ENCODE peak calls at places on chromosomes 3 and 15, in eight cellular contexts. T, P, J, F, C, H, Q and B are unnamed samples. For H3K4me1 and H3K36me3, the result is how much of the 10 kb centered on the place peaks cover.

GRCh38 chr3:44132061-44132460 is 109.6 kb upstream of the TOPAZ1 start:
- DNase-seq in T (no peak), P (no peak), J (no peak), F (no peak), C (no peak), H (no peak), Q (no peak), B (no peak)

GRCh38 chr15:32974691-32975090 is 219.8 kb downstream of the FMN1 start:
- DNase-seq in T (no peak), P (no peak), J (peak), F (no peak), C (no peak), H (no peak), Q (no peak), B (no peak)

GRCh38 chr15:36757189-36757814 is 177.9 kb downstream of the CDIN1 start:
- DNase-seq in T (no peak), P (no peak), J (peak), F (no peak), C (no peak), H (no peak), Q (no peak), B (no peak)

GRCh38 chr3:13188975-13189374 is 115.7 kb upstream of the IQSEC1 start:
- DNase-seq in T (no peak), P (no peak), J (no peak), F (no peak), C (no peak), H (no peak), Q (no peak), B (no peak)

GRCh38 chr15:74725241-74725774 is at the start of gene CYP1A1:
- DNase-seq in T (no peak), P (peak), J (no peak), F (peak), C (no peak), H (no peak), Q (no peak), B (peak)

GRCh38 chr15:69576948-69577351 is 124.3 kb downstream of the RPLP1 start:
- DNase-seq in T (no peak), P (no peak), J (no peak), F (no peak), C (no peak), H (peak), Q (no peak), B (no peak)

GRCh38 chr3:129560931-129561594 is 18.1 kb downstream of the H1-8 start:
- DNase-seq in T (peak), P (peak), J (peak), F (peak), C (peak), H (peak), Q (peak), B (peak)

GRCh38 chr3:145620002-145620401 is 541.0 kb downstream of the PLOD2 start:
- DNase-seq in T (no peak), P (no peak), J (no peak), F (no peak), C (no peak), H (no peak), Q (no peak), B (no peak)

GRCh38 chr3:188948658-188949400 is 222.9 kb upstream of the TPRG1 start:
- DNase-seq in T (peak), P (no peak), J (peak), F (no peak), C (peak), H (peak), Q (no peak), B (no peak)

GRCh38 chr15:44033894-44034293 is 161.2 kb downstream of the FRMD5 start:
- DNase-seq in T (no peak), P (no peak), J (peak), F (peak), C (peak), H (peak), Q (no peak), B (no peak)

GRCh38 chr3:143835312-143835711 is 13.0 kb downstream of the SLC9A9 start:
- DNase-seq in T (no peak), P (no peak), J (no peak), F (no peak), C (no peak), H (no peak), Q (no peak), B (no peak)

GRCh38 chr3:9129366-9129765 is 120.1 kb downstream of the SRGAP3 start:
- DNase-seq in T (no peak), P (no peak), J (no peak), F (no peak), C (no peak), H (no peak), Q (no peak), B (no peak)

GRCh38 chr3:100047455-100048141 is 66.7 kb downstream of the FILIP1L start:
- DNase-seq in T (peak), P (no peak), J (peak), F (no peak), C (peak), H (peak), Q (peak), B (no peak)

GRCh38 chr15:99509686-99510461 is 55.9 kb upstream of the MEF2A start:
- DNase-seq in T (no peak), P (no peak), J (no peak), F (no peak), C (peak), H (no peak), Q (no peak), B (peak)

GRCh38 chr3:181952221-181952620 is 240.5 kb downstream of the SOX2 start:
- DNase-seq in T (no peak), P (no peak), J (no peak), F (no peak), C (no peak), H (no peak), Q (no peak), B (no peak)

GRCh38 chr15:32682569-32682968 is 35.2 kb upstream of the GREM1 start:
- DNase-seq in T (no peak), P (no peak), J (peak), F (no peak), C (no peak), H (no peak), Q (no peak), B (no peak)

DNA sequence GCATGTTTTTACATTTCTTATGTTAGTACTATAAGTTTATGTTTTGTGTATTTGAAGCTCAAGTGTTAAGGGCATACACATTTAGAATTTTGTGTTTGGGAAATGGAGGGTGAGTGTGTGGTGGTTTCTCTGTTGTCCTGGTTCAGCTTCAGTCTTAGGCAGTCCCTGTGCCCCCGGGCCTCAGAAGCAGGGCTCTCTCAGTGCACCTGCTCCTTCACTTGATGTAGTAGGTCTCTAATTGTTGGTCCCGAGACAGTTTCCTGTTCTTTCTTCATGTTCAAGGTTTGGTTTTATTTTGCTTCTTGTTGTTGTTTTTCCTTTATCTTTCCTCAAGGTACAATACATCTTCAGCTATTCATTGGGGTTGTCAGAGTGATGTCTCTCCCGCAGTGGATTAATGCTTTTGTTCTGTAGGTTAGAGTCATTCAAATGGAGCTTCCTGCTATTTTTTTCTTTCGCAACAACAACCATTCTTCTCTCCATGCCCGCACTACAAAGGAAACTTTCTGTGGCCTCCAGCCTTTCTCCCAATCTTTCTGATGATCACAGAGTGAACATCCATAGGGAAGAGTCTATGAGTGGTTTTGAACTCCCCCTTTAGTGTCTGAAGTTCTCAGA is 177.8 kb upstream of the GOLGA6L4 start:
- DNase-seq in T (no peak), P (no peak), J (no peak), F (no peak), C (no peak), H (no peak), Q (no peak), B (no peak)
- H3K4me3 ChIP-seq in T (no peak), P (no peak), J (no peak), F (no peak), C (no peak), H (no peak), Q (no peak), B (no peak)

DNA sequence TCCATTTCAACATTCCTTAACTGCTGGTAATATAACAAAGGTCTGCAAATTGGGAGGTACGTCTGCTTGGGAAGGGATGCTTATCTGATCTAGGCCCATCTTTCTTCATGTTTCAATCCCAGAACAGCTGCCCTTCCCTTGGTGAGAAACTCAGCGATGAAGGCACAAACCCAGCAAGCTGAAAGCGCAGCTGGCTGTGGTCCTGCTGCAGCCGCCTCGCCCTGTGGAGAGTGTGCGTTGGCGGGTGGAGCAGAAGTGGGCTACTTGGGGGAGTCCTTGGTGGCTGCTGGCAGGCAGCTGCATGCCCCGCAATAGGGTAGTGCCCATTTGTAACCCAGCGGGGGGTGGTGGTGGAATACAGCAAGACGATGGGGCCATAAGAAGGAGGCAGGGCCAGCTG is 160.6 kb upstream of the WNT5A start:
- DNase-seq in T (no peak), P (no peak), J (no peak), F (no peak), C (no peak), H (no peak), Q (no peak), B (no peak)
- H3K4me1 ChIP-seq in T (under half), P (under half), J (under half), F (under half), C (under half), H (under half), Q (under half), B (under half)

DNA sequence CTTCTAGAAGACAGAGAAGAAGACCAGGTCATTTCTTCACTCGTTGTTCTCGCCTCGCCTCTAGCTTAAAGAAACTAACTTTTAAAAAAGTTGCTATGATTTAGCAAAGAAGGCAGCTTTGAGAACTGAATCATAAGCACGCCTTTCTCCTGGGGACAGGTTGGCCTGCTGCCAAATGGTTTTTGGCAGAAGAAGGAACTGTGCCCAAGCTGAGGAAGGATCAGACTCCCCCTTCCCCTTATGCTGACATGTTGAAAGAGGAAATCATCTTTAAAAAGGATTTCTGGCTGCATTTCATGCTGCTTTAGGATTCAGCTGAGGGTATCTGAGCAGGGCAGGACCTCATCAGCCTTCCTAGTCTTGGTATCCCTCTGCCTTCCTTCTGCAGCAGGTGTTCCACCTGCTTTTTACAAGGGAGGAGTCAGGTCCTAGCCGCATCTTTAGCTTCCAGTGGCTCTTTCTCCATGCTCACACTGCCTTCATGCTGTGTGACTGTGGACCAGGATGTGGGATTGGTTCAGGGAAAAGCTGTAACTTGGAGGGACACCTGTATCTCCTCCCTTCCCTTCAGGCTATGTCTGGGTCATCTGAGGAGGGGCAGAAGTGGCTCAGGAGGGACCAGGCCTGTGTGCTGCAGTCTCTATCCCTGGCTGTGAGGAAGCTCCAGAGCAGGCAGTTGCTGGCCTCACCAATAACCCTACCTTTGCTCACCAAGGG is 34.1 kb upstream of the HACD2 start:
- DNase-seq in T (peak), P (peak), J (peak), F (peak), C (peak), H (peak), Q (peak), B (peak)
- H3K36me3 ChIP-seq in T (under half), P (half or more), J (under half), F (under half), C (under half), H (under half), Q (under half), B (under half)

GRCh38 chr15:65921780-65922179 is 52.5 kb downstream of the RAB11A start:
- DNase-seq in T (no peak), P (no peak), J (no peak), F (no peak), C (no peak), H (no peak), Q (no peak), B (no peak)

GRCh38 chr15:65920825-65921309 is 51.6 kb downstream of the RAB11A start:
- DNase-seq in T (no peak), P (no peak), J (no peak), F (no peak), C (no peak), H (no peak), Q (no peak), B (no peak)

GRCh38 chr15:65923264-65923663 is 54.0 kb downstream of the RAB11A start:
- DNase-seq in T (no peak), P (no peak), J (no peak), F (no peak), C (no peak), H (no peak), Q (no peak), B (no peak)

GRCh38 chr15:65924004-65924403 is 54.7 kb downstream of the RAB11A start:
- DNase-seq in T (no peak), P (no peak), J (no peak), F (no peak), C (no peak), H (no peak), Q (no peak), B (no peak)

DNA sequence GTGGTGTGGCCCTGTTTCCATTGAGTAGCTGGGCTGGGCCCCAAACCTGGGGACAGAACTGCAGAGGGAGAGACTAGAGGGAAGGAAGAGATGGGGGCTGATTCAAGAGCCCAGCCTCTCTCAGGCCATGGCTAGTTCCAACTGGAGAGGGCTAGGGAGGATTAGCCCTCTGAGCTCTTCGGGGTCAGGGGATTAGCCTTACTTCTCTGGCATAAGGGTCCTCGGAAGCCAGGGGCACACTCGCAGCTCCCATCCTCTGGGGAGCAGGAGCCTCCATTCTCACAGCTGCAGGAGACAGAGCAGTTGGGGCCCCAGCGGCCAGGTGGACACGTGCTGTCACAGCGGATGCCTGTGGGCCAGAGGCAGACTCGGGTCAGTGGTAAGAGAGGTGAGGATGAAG is 53.3 kb downstream of the RAB11A start:
- DNase-seq in T (no peak), P (no peak), J (no peak), F (no peak), C (no peak), H (no peak), Q (no peak), B (no peak)
- H3K4me3 ChIP-seq in T (no peak), P (no peak), J (no peak), F (no peak), C (no peak), H (no peak), Q (no peak), B (no peak)

GRCh38 chr3:125143538-125143937 is 69.0 kb downstream of the SLC12A8 start:
- DNase-seq in T (no peak), P (no peak), J (no peak), F (no peak), C (no peak), H (no peak), Q (no peak), B (no peak)

GRCh38 chr3:125140817-125141595 is 71.5 kb downstream of the SLC12A8 start:
- DNase-seq in T (no peak), P (no peak), J (peak), F (no peak), C (no peak), H (no peak), Q (no peak), B (no peak)

GRCh38 chr3:125143982-125144652 is 68.4 kb downstream of the SLC12A8 start:
- DNase-seq in T (no peak), P (no peak), J (peak), F (peak), C (peak), H (no peak), Q (no peak), B (no peak)

GRCh38 chr3:125141596-125142417 is 70.7 kb downstream of the SLC12A8 start:
- DNase-seq in T (peak), P (peak), J (peak), F (peak), C (peak), H (peak), Q (peak), B (peak)

DNA sequence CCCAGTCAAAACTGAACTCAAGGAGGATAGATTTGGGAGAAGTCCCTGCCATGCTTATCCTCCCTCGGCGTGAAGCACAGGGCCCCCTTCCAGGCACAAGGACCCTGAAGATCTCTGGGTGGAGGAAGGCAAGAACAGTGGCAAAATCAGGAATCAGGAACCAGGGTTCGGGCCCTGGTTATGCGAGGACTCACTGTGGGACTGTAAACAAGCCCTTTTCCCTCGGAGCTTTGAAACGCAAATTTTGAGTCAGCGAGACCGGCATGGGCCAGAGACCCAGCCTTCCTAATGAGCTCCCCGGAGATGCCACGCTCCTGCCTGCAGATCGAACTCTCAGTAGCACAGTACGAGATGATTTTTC is 70.2 kb downstream of the SLC12A8 start:
- DNase-seq in T (no peak), P (no peak), J (no peak), F (no peak), C (no peak), H (no peak), Q (no peak), B (no peak)
- H3K4me1 ChIP-seq in T (under half), P (half or more), J (under half), F (under half), C (under half), H (under half), Q (under half), B (half or more)

DNA sequence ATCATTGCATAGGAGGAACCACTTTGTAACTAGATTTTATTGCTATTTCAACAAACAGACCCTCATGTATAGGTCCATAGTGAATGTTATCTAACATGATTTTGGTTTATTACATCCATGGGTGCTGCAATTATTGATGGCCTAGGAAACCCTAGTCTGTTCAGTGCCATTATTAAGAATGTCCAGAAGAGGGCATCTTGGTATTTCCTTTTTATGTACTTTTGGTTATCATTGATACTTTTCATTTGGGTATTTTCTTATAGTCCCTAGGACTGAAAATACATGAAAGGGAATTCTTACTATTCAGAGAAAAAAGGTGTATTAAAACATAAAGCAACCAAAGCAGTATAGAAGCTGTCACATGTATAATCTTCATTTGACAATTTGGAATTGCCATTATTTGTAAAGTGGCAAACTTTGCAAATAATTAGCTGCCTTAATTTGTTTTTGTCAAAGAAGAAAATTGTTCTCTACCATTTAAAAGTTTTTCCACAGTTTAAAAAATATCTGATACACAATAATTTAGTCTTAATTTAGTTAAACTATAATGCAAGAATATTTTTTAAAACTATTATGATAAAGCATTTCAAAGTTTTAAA is 48.7 kb downstream of the CNOT10 start:
- DNase-seq in T (no peak), P (no peak), J (peak), F (peak), C (peak), H (no peak), Q (no peak), B (no peak)
- H3K36me3 ChIP-seq in T (under half), P (under half), J (under half), F (under half), C (under half), H (under half), Q (under half), B (under half)

DNA sequence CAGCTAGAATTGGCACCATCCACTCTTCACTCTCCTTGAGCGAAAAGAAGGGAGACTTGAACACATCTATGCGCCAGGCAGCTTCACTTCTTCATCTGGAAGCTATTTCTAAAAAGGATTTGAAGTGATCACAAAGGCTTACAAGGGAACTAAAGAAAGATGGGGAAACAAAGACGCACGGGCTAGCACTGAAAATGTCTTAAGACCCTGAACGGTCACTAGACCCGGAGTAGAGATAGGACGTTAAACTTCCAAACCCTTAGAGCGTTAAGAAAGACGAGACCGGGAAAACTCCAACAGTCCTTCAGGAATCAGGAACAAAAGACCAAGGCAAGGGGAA is 47.5 kb upstream of the EPHB3 start:
- DNase-seq in T (no peak), P (no peak), J (no peak), F (no peak), C (peak), H (no peak), Q (no peak), B (no peak)
- H3K4me3 ChIP-seq in T (peak), P (peak), J (no peak), F (no peak), C (no peak), H (no peak), Q (peak), B (peak)

GRCh38 chr15:72368315-72368714 is 7.5 kb downstream of the HEXA start:
- DNase-seq in T (no peak), P (no peak), J (no peak), F (no peak), C (no peak), H (no peak), Q (no peak), B (no peak)
- H3K4me1 ChIP-seq in T (under half), P (half or more), J (under half), F (under half), C (under half), H (under half), Q (under half), B (under half)

GRCh38 chr15:59052915-59053407 is 52.0 kb upstream of the CCNB2 start:
- DNase-seq in T (no peak), P (no peak), J (no peak), F (no peak), C (no peak), H (no peak), Q (no peak), B (no peak)
- H3K36me3 ChIP-seq in T (under half), P (half or more), J (under half), F (under half), C (under half), H (under half), Q (under half), B (under half)

DNA sequence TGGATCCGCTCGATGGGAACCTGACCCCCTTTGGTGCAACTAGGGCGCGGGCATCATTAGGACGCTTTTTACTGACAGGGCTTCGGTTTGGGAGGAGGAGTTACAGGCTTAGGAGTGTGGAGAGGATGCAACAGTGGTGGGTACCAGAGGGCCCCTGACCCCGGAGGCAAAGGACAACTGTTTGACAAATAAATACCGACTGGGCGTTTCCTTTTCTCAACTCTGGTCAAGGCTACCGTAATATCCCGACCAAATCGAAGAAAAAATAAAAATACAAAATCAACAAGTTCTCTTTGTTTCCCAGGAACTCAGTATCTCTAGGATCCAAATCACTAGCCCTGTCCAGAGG is 349 bp upstream of the DGKG start:
- DNase-seq in T (no peak), P (no peak), J (no peak), F (no peak), C (no peak), H (no peak), Q (no peak), B (no peak)
- H3K4me3 ChIP-seq in T (no peak), P (peak), J (peak), F (peak), C (no peak), H (peak), Q (peak), B (peak)